ENCODE peak calls at places on chromosome 19, in nine cellular contexts. L is cardiac muscle cell; T is stomach; P is hepatocyte; C is thoracic aorta; U is CD8-positive, alpha-beta T cell; W is left ventricle myocardium inferior; O is colonic mucosa; G is H1. X is an unnamed sample.

GRCh38 chr19:54162241-54162805 is 2.8 kb upstream of the LENG1 start:
- DNase-seq in O (peak; percentile 94), T (peak; percentile 95), C (peak; percentile 40), G (peak; percentile 87), L (peak; percentile 93), U (peak; percentile 79), P (peak; percentile 91), W (peak; percentile 84), X (peak; percentile 76)

GRCh38 chr19:9709305-9709704 is 34.4 kb upstream of the ZNF562 start:
- DNase-seq in G (no peak), P (no peak), C (no peak), T (no peak), W (no peak), U (no peak), L (no peak), O (no peak), X (no peak)

GRCh38 chr19:6876790-6877189 is 10.6 kb upstream of the ADGRE1 start:
- DNase-seq in W (no peak), U (no peak), G (no peak), P (no peak), L (no peak), C (no peak), O (no peak), T (no peak), X (no peak)

GRCh38 chr19:15303105-15303780 is 29.1 kb downstream of the BRD4 start:
- DNase-seq in P (no peak), T (no peak), W (no peak), G (no peak), O (no peak), C (no peak), U (no peak), L (no peak), X (peak; percentile 54)

GRCh38 chr19:31223805-31224534 is 125.3 kb downstream of the TSHZ3 start:
- DNase-seq in W (no peak), G (no peak), T (no peak), C (no peak), O (no peak), U (no peak), P (peak; percentile 8), L (no peak), X (peak; percentile 90)

GRCh38 chr19:6402834-6403608 is 10.1 kb upstream of the GTF2F1 start:
- DNase-seq in G (no peak), W (no peak), O (peak; percentile 89), C (no peak), P (peak; percentile 68), T (no peak), U (no peak), L (no peak), X (peak; percentile 87)

GRCh38 chr19:16898306-16899015 is 9.7 kb downstream of the F2RL3 start:
- DNase-seq in G (no peak), T (no peak), W (no peak), C (no peak), P (no peak), O (no peak), L (no peak), U (no peak), X (no peak)

GRCh38 chr19:47172666-47173455 is 42.2 kb downstream of the SAE1 start:
- DNase-seq in G (no peak), T (no peak), C (no peak), W (no peak), O (no peak), U (no peak), P (no peak), L (no peak), X (no peak)

GRCh38 chr19:21482863-21483276 is 22.5 kb upstream of the ZNF429 start:
- DNase-seq in O (peak; percentile 45), C (no peak), G (peak; percentile 82), L (peak; percentile 55), U (peak; percentile 75), P (peak; percentile 23), T (peak; percentile 63), W (peak; percentile 63), X (peak; percentile 6)

GRCh38 chr19:35872180-35872579 is 3.8 kb downstream of the APLP1 start:
- DNase-seq in L (no peak), P (no peak), U (no peak), G (no peak), T (no peak), O (no peak), W (no peak), C (no peak), X (no peak)

GRCh38 chr19:58346961-58347929 is 6.0 kb downstream of the A1BG start:
- DNase-seq in P (peak; percentile 87), T (peak; percentile 54), L (peak; percentile 91), G (peak; percentile 81), O (peak; percentile 37), C (no peak), W (peak; percentile 60), U (peak; percentile 84), X (peak; percentile 67)

GRCh38 chr19:31772915-31773314 is 423.7 kb upstream of the TSHZ3 start:
- DNase-seq in T (no peak), O (no peak), L (no peak), C (no peak), G (no peak), P (no peak), U (no peak), W (no peak), X (no peak)

GRCh38 chr19:51293571-51294210 is 17.8 kb upstream of the IGLON5 start:
- DNase-seq in T (no peak), L (no peak), O (no peak), G (peak; percentile 48), C (no peak), U (no peak), W (no peak), P (no peak), X (no peak)

GRCh38 chr19:8552810-8553209 is 24.4 kb downstream of the MYO1F start:
- DNase-seq in G (peak; percentile 55), L (no peak), O (no peak), P (no peak), C (no peak), T (no peak), U (no peak), W (no peak), X (peak; percentile 54)

GRCh38 chr19:13118424-13119193 is 545 bp downstream of the NACC1 start:
- DNase-seq in G (peak; percentile 92), P (peak; percentile 85), O (peak; percentile 64), C (no peak), U (no peak), W (peak; percentile 43), L (peak; percentile 84), T (peak; percentile 52), X (peak; percentile 52)

GRCh38 chr19:18321729-18322091 is 1.2 kb downstream of the LSM4 start:
- DNase-seq in W (no peak), O (no peak), U (no peak), L (no peak), G (no peak), P (no peak), C (no peak), T (no peak), X (peak; percentile 35)

GRCh38 chr19:18319591-18320135 is 3.2 kb downstream of the LSM4 start:
- DNase-seq in T (peak; percentile 77), G (no peak), C (no peak), P (peak; percentile 70), U (no peak), W (no peak), O (peak; percentile 92), L (no peak), X (no peak)

GRCh38 chr19:18322759-18323460 is at the start of gene LSM4:
- DNase-seq in O (peak; percentile 99), L (peak; percentile 99), T (peak; percentile 100), C (peak; percentile 93), P (peak; percentile 100), U (peak; percentile 100), G (peak; percentile 99), W (peak; percentile 98), X (peak; percentile 98)

GRCh38 chr19:18322318-18322758 is 538 bp downstream of the LSM4 start:
- DNase-seq in C (no peak), G (no peak), U (no peak), T (peak; percentile 55), O (peak; percentile 87), W (peak; percentile 46), P (peak; percentile 82), L (peak; percentile 63), X (peak; percentile 67)

GRCh38 chr19:18320865-18321728 is 1.8 kb downstream of the LSM4 start:
- DNase-seq in P (peak; percentile 58), T (peak; percentile 62), C (no peak), G (no peak), W (peak; percentile 28), O (peak; percentile 88), L (no peak), U (no peak), X (no peak)
- H3K4me3 ChIP-seq in P (no peak overlapping the region), T (no peak overlapping the region), C (no peak overlapping the region), G (no peak overlapping the region), W (no peak overlapping the region), O (no peak overlapping the region), L (no peak overlapping the region), U (no peak overlapping the region), X (no peak overlapping the region)

DNA sequence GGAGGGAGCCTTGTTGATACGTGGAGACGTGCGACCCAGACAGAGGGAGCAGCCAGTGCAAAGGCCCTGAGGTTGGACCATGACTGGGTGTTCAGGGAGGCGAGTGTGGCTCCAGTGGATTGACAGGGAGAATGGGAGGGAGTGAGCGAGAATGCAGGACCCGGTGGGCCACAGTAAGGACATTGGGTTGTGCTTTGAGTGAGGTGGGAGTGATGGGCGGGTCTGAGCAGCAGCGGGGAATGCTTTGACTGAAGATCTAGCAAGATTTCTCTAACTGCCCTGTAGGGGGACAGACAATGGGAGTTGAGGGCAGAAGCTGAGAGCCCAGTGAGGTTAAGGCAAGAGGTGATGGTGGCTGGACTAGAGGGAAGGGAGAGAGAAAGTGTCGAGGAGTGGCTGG is 7.7 kb upstream of the NANOS2 start:
- DNase-seq in L (no peak), T (no peak), O (no peak), U (no peak), C (no peak), G (peak; percentile 69), P (no peak), W (no peak), X (no peak)
- TF ChIP-seq CTCF in L (peak; percentile 18), T (no peak), O (no peak), U (no peak), C (no peak), G (peak; percentile 52), P (no peak), W (no peak), X (peak; percentile 40)

GRCh38 chr19:42250249-42250665 is 4.7 kb downstream of the ERF start:
- DNase-seq in W (no peak), O (no peak), T (no peak), G (no peak), U (no peak), C (no peak), P (no peak), L (no peak), X (no peak)
- H3K4me3 ChIP-seq in W (peak overlapping the region; percentile 97), O (no peak overlapping the region), T (peak overlapping the region; percentile 7), G (no peak overlapping the region), U (no peak overlapping the region), C (peak overlapping the region; percentile 99), P (no peak overlapping the region), L (no peak overlapping the region), X (no peak overlapping the region)

DNA sequence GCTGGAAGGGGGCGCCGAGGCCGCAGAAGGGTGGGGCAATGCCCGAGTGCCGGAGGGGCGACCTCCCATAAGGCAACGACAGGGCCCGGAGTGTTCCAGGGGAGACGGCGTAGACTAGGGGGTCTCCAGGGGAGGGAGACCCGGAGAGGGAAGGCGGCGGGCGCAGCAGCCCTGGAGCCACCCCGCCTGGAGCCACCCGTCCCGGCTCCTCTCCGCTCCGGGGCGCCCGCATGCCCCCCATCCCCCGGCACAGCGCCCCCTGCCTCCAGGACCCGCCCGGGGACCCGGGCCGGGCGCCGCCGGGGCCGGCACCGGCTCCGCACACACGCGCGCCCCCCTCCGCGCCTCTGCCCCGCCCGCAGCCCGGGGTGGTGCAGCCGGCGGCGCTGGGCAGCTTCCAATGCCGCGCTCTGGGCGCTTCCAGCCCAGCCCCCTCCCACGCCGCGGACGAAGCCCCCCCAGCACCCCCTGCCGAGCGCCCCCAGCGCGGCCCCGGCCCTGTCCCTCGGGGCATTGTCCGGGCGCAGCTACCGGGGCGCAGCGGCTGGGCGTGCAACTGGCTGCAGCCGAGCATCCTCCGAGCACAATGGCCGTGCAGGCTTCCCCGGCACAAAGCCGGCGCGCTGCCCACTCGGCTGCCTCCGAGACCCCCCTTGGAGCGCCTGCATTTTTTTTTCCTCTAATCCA is 519 bp downstream of the PTPRS start:
- DNase-seq in T (no peak), O (no peak), G (no peak), U (no peak), L (peak; percentile 70), P (peak; percentile 51), W (no peak), C (no peak), X (no peak)
- TF ChIP-seq CTCF in T (no peak), O (no peak), G (peak; percentile 6), U (no peak), L (no peak), P (no peak), W (peak; percentile 24), C (no peak), X (no peak)